ENCODE peak calls at places on chromosomes 3 and 15, in eight cellular contexts. One of them, this sample, is unnamed.
A peak's percentile ranks its signal among the peaks of the same experiment; 100 is the strongest.

GRCh38 chr15:31106495-31107300 is 5.2 kb upstream of the TRPM1 start:
- DNase-seq in suprapubic skin: no peak
- DNase-seq in PC-9: no peak
- DNase-seq in NB4: peak; percentile 88
- DNase-seq in GM23338: no peak
- DNase-seq in dorsolateral prefrontal cortex: no peak
- DNase-seq in cardiac fibroblast: no peak
- DNase-seq in AG10803: peak; percentile 42
- DNase-seq in this sample: no peak

GRCh38 chr15:72873379-72874233 is 90.0 kb upstream of the ADPGK start:
- DNase-seq in PC-9: no peak
- DNase-seq in dorsolateral prefrontal cortex: no peak
- DNase-seq in GM23338: no peak
- DNase-seq in AG10803: no peak
- DNase-seq in NB4: no peak
- DNase-seq in suprapubic skin: no peak
- DNase-seq in cardiac fibroblast: no peak
- DNase-seq in this sample: no peak

GRCh38 chr15:68492855-68493254 is 60.9 kb upstream of the ITGA11 start:
- DNase-seq in dorsolateral prefrontal cortex: no peak
- DNase-seq in AG10803: peak; percentile 68
- DNase-seq in PC-9: no peak
- DNase-seq in suprapubic skin: no peak
- DNase-seq in cardiac fibroblast: peak; percentile 62
- DNase-seq in NB4: no peak
- DNase-seq in GM23338: no peak
- DNase-seq in this sample: no peak

GRCh38 chr3:197694251-197694650 is 42.5 kb downstream of the RUBCN start:
- DNase-seq in suprapubic skin: no peak
- DNase-seq in cardiac fibroblast: no peak
- DNase-seq in GM23338: no peak
- DNase-seq in AG10803: no peak
- DNase-seq in NB4: no peak
- DNase-seq in PC-9: no peak
- DNase-seq in dorsolateral prefrontal cortex: no peak
- DNase-seq in this sample: no peak

GRCh38 chr3:79515072-79515471 is 252.7 kb downstream of the ROBO1 start:
- DNase-seq in AG10803: no peak
- DNase-seq in cardiac fibroblast: peak; percentile 92
- DNase-seq in GM23338: no peak
- DNase-seq in NB4: no peak
- DNase-seq in dorsolateral prefrontal cortex: peak; percentile 63
- DNase-seq in PC-9: no peak
- DNase-seq in suprapubic skin: no peak
- DNase-seq in this sample: peak; percentile 77

GRCh38 chr15:100093211-100094126 is 248.3 kb downstream of the ADAMTS17 start:
- DNase-seq in GM23338: no peak
- DNase-seq in AG10803: no peak
- DNase-seq in suprapubic skin: no peak
- DNase-seq in dorsolateral prefrontal cortex: no peak
- DNase-seq in cardiac fibroblast: peak; percentile 79
- DNase-seq in PC-9: no peak
- DNase-seq in NB4: no peak
- DNase-seq in this sample: no peak

GRCh38 chr3:123153821-123154323 is 47.9 kb upstream of the SEC22A start:
- DNase-seq in AG10803: no peak
- DNase-seq in cardiac fibroblast: no peak
- DNase-seq in dorsolateral prefrontal cortex: no peak
- DNase-seq in GM23338: no peak
- DNase-seq in PC-9: no peak
- DNase-seq in NB4: no peak
- DNase-seq in suprapubic skin: no peak
- DNase-seq in this sample: no peak

GRCh38 chr3:56802411-56802745 is 629 bp upstream of the ARHGEF3 start:
- DNase-seq in dorsolateral prefrontal cortex: no peak
- DNase-seq in PC-9: no peak
- DNase-seq in GM23338: no peak
- DNase-seq in NB4: no peak
- DNase-seq in cardiac fibroblast: no peak
- DNase-seq in AG10803: no peak
- DNase-seq in suprapubic skin: no peak
- DNase-seq in this sample: no peak

GRCh38 chr15:40352221-40352901 is 1.5 kb downstream of the PHGR1 start:
- DNase-seq in GM23338: no peak
- DNase-seq in PC-9: no peak
- DNase-seq in AG10803: no peak
- DNase-seq in suprapubic skin: no peak
- DNase-seq in NB4: no peak
- DNase-seq in cardiac fibroblast: no peak
- DNase-seq in dorsolateral prefrontal cortex: no peak
- DNase-seq in this sample: no peak

DNA sequence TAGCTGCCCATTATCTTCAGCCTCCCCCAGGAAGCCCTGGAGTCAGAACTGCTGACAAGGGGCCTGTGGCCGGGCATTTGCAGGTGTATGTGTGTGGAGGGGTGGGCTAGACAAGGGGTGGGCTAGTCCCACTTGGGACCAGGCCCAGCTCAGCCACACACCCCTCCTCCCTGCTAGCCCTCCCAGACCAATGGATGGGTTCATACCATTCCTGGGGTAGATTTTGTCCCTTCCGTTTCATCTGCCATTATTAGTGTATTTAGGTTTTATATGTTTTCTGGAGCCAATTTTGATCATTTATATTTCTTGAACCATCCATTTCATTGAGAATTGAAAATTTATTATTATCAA is 42.2 kb downstream of the MRAS start:
- DNase-seq in PC-9: no peak
- DNase-seq in AG10803: no peak
- DNase-seq in NB4: no peak
- DNase-seq in dorsolateral prefrontal cortex: no peak
- DNase-seq in cardiac fibroblast: no peak
- DNase-seq in suprapubic skin: no peak
- DNase-seq in GM23338: no peak
- DNase-seq in this sample: no peak
- H3K4me3 ChIP-seq in PC-9: no peak overlapping the region
- H3K4me3 ChIP-seq in AG10803: no peak overlapping the region
- H3K4me3 ChIP-seq in NB4: no peak overlapping the region
- H3K4me3 ChIP-seq in dorsolateral prefrontal cortex: no peak overlapping the region
- H3K4me3 ChIP-seq in cardiac fibroblast: no peak overlapping the region
- H3K4me3 ChIP-seq in suprapubic skin: no peak overlapping the region
- H3K4me3 ChIP-seq in GM23338: no peak overlapping the region
- H3K4me3 ChIP-seq in this sample: no peak overlapping the region

DNA sequence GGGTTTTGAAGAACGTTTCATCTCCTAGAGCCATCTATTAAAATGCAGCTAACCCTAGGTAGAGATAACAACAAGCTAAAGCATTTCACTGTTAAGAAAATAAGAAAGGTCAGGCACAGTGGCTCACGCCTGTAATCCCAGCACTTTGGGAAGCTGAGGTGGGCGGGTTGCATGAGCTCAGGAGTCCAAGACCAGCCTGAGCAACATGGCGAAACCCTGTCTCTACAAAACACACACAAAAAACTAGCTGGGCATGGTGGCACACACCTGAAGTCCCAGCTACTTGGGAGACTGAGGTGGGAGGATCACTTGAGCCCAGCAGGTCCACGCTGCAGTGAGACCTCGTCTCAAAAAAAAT is 5.4 kb upstream of the TBC1D5 start:
- DNase-seq in dorsolateral prefrontal cortex: no peak
- DNase-seq in cardiac fibroblast: no peak
- DNase-seq in suprapubic skin: no peak
- DNase-seq in NB4: no peak
- DNase-seq in PC-9: no peak
- DNase-seq in GM23338: no peak
- DNase-seq in AG10803: no peak
- DNase-seq in this sample: no peak
- H3K4me3 ChIP-seq in dorsolateral prefrontal cortex: no peak overlapping the region
- H3K4me3 ChIP-seq in cardiac fibroblast: no peak overlapping the region
- H3K4me3 ChIP-seq in suprapubic skin: no peak overlapping the region
- H3K4me3 ChIP-seq in NB4: no peak overlapping the region
- H3K4me3 ChIP-seq in PC-9: no peak overlapping the region
- H3K4me3 ChIP-seq in GM23338: no peak overlapping the region
- H3K4me3 ChIP-seq in AG10803: no peak overlapping the region
- H3K4me3 ChIP-seq in this sample: no peak overlapping the region

GRCh38 chr15:80531388-80532184 is 127.4 kb downstream of the ARNT2 start:
- DNase-seq in dorsolateral prefrontal cortex: peak; percentile 38
- DNase-seq in GM23338: no peak
- DNase-seq in NB4: no peak
- DNase-seq in PC-9: no peak
- DNase-seq in cardiac fibroblast: peak; percentile 78
- DNase-seq in suprapubic skin: no peak
- DNase-seq in AG10803: no peak
- DNase-seq in this sample: no peak
- H3K4me3 ChIP-seq in dorsolateral prefrontal cortex: no peak overlapping the region
- H3K4me3 ChIP-seq in GM23338: no peak overlapping the region
- H3K4me3 ChIP-seq in NB4: no peak overlapping the region
- H3K4me3 ChIP-seq in PC-9: no peak overlapping the region
- H3K4me3 ChIP-seq in cardiac fibroblast: no peak overlapping the region
- H3K4me3 ChIP-seq in suprapubic skin: no peak overlapping the region
- H3K4me3 ChIP-seq in AG10803: no peak overlapping the region
- H3K4me3 ChIP-seq in this sample: no peak overlapping the region

DNA sequence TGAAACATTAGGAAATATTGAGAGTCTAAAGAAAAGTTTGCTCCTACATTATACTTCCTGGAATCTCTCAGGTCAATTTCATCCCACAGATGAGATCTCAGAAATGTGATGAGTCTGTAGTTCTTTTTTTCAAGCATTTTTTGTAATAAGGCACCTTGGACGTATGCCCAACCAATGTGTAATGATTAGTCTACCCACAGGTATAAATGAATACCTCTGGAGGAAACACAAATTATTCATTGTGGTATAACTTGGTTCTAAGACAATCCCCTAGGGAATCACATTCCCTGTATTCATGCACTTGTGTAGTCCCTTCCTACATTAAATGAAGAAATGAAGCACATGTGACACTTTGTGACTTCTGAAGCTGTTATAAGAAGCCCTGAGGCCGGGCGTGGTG is 596.2 kb upstream of the UBE2E2 start:
- DNase-seq in NB4: no peak
- DNase-seq in suprapubic skin: no peak
- DNase-seq in GM23338: no peak
- DNase-seq in dorsolateral prefrontal cortex: no peak
- DNase-seq in PC-9: no peak
- DNase-seq in cardiac fibroblast: no peak
- DNase-seq in AG10803: no peak
- DNase-seq in this sample: no peak
- H3K4me3 ChIP-seq in NB4: no peak overlapping the region
- H3K4me3 ChIP-seq in suprapubic skin: no peak overlapping the region
- H3K4me3 ChIP-seq in GM23338: no peak overlapping the region
- H3K4me3 ChIP-seq in dorsolateral prefrontal cortex: no peak overlapping the region
- H3K4me3 ChIP-seq in PC-9: no peak overlapping the region
- H3K4me3 ChIP-seq in cardiac fibroblast: no peak overlapping the region
- H3K4me3 ChIP-seq in AG10803: no peak overlapping the region
- H3K4me3 ChIP-seq in this sample: no peak overlapping the region

GRCh38 chr15:58404020-58404419 is 27.8 kb upstream of the LIPC start:
- DNase-seq in suprapubic skin: no peak
- DNase-seq in cardiac fibroblast: no peak
- DNase-seq in AG10803: no peak
- DNase-seq in GM23338: no peak
- DNase-seq in dorsolateral prefrontal cortex: no peak
- DNase-seq in PC-9: no peak
- DNase-seq in NB4: no peak
- DNase-seq in this sample: no peak

GRCh38 chr15:58403581-58403980 is 28.2 kb upstream of the LIPC start:
- DNase-seq in PC-9: no peak
- DNase-seq in GM23338: no peak
- DNase-seq in dorsolateral prefrontal cortex: no peak
- DNase-seq in AG10803: no peak
- DNase-seq in NB4: no peak
- DNase-seq in cardiac fibroblast: no peak
- DNase-seq in suprapubic skin: no peak
- DNase-seq in this sample: no peak

GRCh38 chr15:58399737-58400136 is 32.1 kb upstream of the LIPC start:
- DNase-seq in AG10803: no peak
- DNase-seq in NB4: no peak
- DNase-seq in cardiac fibroblast: no peak
- DNase-seq in dorsolateral prefrontal cortex: no peak
- DNase-seq in GM23338: no peak
- DNase-seq in PC-9: no peak
- DNase-seq in suprapubic skin: no peak
- DNase-seq in this sample: no peak

GRCh38 chr15:58401276-58401675 is 30.5 kb upstream of the LIPC start:
- DNase-seq in suprapubic skin: no peak
- DNase-seq in PC-9: no peak
- DNase-seq in AG10803: no peak
- DNase-seq in GM23338: no peak
- DNase-seq in NB4: no peak
- DNase-seq in cardiac fibroblast: no peak
- DNase-seq in dorsolateral prefrontal cortex: no peak
- DNase-seq in this sample: no peak

DNA sequence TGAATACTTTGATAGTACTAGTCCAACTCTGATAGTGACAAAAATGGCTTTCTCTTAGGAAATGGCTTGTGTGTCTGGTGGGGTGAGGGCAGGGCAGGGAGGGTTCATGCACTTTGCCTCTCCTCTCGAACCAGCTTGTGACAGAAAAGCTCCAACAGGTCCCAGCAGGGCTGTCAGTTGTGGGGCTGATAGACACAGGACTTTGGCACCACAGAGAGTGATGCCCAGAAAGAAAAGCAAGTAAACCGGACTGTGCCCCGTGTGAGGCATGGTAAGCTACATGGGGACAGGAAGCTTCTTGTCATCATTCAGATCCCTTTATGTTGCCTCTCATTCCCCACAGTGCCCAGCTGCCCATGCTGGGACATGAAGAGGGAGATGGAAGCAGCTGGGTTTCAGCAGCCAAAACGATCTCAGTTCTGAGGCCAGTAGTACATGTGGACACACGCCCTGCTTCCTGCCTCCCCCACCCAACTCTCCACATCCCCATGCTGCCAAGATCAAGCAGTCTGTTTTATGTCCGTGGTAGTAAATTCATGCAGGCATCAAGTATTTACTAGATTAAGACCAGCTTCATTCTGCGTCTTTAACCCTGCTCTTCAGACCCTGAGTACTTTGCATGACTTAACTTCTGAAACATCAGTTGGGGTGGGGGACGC is 29.7 kb upstream of the LIPC start:
- DNase-seq in GM23338: no peak
- DNase-seq in cardiac fibroblast: peak; percentile 59
- DNase-seq in NB4: no peak
- DNase-seq in dorsolateral prefrontal cortex: no peak
- DNase-seq in PC-9: no peak
- DNase-seq in AG10803: peak; percentile 19
- DNase-seq in suprapubic skin: no peak
- DNase-seq in this sample: no peak
- H3K4me3 ChIP-seq in GM23338: no peak overlapping the region
- H3K4me3 ChIP-seq in cardiac fibroblast: no peak overlapping the region
- H3K4me3 ChIP-seq in NB4: no peak overlapping the region
- H3K4me3 ChIP-seq in dorsolateral prefrontal cortex: no peak overlapping the region
- H3K4me3 ChIP-seq in PC-9: no peak overlapping the region
- H3K4me3 ChIP-seq in AG10803: no peak overlapping the region
- H3K4me3 ChIP-seq in suprapubic skin: no peak overlapping the region
- H3K4me3 ChIP-seq in this sample: no peak overlapping the region

GRCh38 chr3:45012577-45012976 is 13.5 kb upstream of the CLEC3B start:
- DNase-seq in suprapubic skin: no peak
- DNase-seq in cardiac fibroblast: no peak
- DNase-seq in AG10803: no peak
- DNase-seq in GM23338: no peak
- DNase-seq in NB4: no peak
- DNase-seq in PC-9: no peak
- DNase-seq in dorsolateral prefrontal cortex: no peak
- DNase-seq in this sample: no peak
- H3K4me3 ChIP-seq in suprapubic skin: no peak overlapping the region
- H3K4me3 ChIP-seq in cardiac fibroblast: no peak overlapping the region
- H3K4me3 ChIP-seq in AG10803: no peak overlapping the region
- H3K4me3 ChIP-seq in GM23338: no peak overlapping the region
- H3K4me3 ChIP-seq in NB4: no peak overlapping the region
- H3K4me3 ChIP-seq in PC-9: no peak overlapping the region
- H3K4me3 ChIP-seq in dorsolateral prefrontal cortex: no peak overlapping the region
- H3K4me3 ChIP-seq in this sample: no peak overlapping the region